ENCODE peak calls at places on chromosome 10, in seven cellular contexts. One of them, this sample, is unnamed.

GRCh38 chr10:127400216-127400615 is 148.9 kb upstream of the NPS start:
- DNase-seq in psoas muscle: no peak
- DNase-seq in non-pigmented ciliary epithelial cell: no peak
- DNase-seq in SW480: no peak
- DNase-seq in CD8-positive, alpha-beta memory T cell: no peak
- DNase-seq in COR-L47: no peak
- DNase-seq in Ammon's horn: no peak
- DNase-seq in this sample: no peak

GRCh38 chr10:80486151-80486692 is 32.1 kb downstream of the TSPAN14 start:
- DNase-seq in non-pigmented ciliary epithelial cell: no peak
- DNase-seq in Ammon's horn: no peak
- DNase-seq in SW480: no peak
- DNase-seq in CD8-positive, alpha-beta memory T cell: no peak
- DNase-seq in psoas muscle: no peak
- DNase-seq in COR-L47: no peak
- DNase-seq in this sample: no peak

GRCh38 chr10:63611078-63611477 is 89.9 kb downstream of the REEP3 start:
- DNase-seq in CD8-positive, alpha-beta memory T cell: no peak
- DNase-seq in SW480: no peak
- DNase-seq in psoas muscle: no peak
- DNase-seq in Ammon's horn: no peak
- DNase-seq in non-pigmented ciliary epithelial cell: no peak
- DNase-seq in COR-L47: no peak
- DNase-seq in this sample: no peak

GRCh38 chr10:61284222-61284890 is 168.8 kb downstream of the TMEM26 start:
- DNase-seq in non-pigmented ciliary epithelial cell: peak; percentile 34
- DNase-seq in Ammon's horn: peak; percentile 69
- DNase-seq in psoas muscle: no peak
- DNase-seq in COR-L47: peak; percentile 56
- DNase-seq in SW480: peak; percentile 50
- DNase-seq in CD8-positive, alpha-beta memory T cell: no peak
- DNase-seq in this sample: no peak

GRCh38 chr10:129637841-129638240 is 170.8 kb downstream of the MGMT start:
- DNase-seq in Ammon's horn: no peak
- DNase-seq in SW480: no peak
- DNase-seq in COR-L47: no peak
- DNase-seq in CD8-positive, alpha-beta memory T cell: no peak
- DNase-seq in psoas muscle: no peak
- DNase-seq in non-pigmented ciliary epithelial cell: no peak
- DNase-seq in this sample: no peak

GRCh38 chr10:1168763-1169162 is 112.6 kb downstream of the WDR37 start:
- DNase-seq in SW480: no peak
- DNase-seq in CD8-positive, alpha-beta memory T cell: no peak
- DNase-seq in psoas muscle: no peak
- DNase-seq in Ammon's horn: no peak
- DNase-seq in non-pigmented ciliary epithelial cell: no peak
- DNase-seq in COR-L47: no peak
- DNase-seq in this sample: no peak

GRCh38 chr10:103659674-103660363 is 166.3 kb downstream of the NEURL1 start:
- DNase-seq in psoas muscle: no peak
- DNase-seq in SW480: peak; percentile 36
- DNase-seq in non-pigmented ciliary epithelial cell: peak; percentile 62
- DNase-seq in Ammon's horn: peak; percentile 81
- DNase-seq in COR-L47: peak; percentile 28
- DNase-seq in CD8-positive, alpha-beta memory T cell: peak; percentile 69
- DNase-seq in this sample: no peak

GRCh38 chr10:86668297-86669165 is at the start of gene LDB3:
- DNase-seq in SW480: no peak
- DNase-seq in CD8-positive, alpha-beta memory T cell: no peak
- DNase-seq in COR-L47: no peak
- DNase-seq in psoas muscle: peak; percentile 93
- DNase-seq in Ammon's horn: no peak
- DNase-seq in non-pigmented ciliary epithelial cell: no peak
- DNase-seq in this sample: no peak

GRCh38 chr10:59830601-59831259 is 75.6 kb downstream of the CCDC6 start:
- DNase-seq in psoas muscle: no peak
- DNase-seq in CD8-positive, alpha-beta memory T cell: no peak
- DNase-seq in SW480: peak; percentile 32
- DNase-seq in COR-L47: peak; percentile 62
- DNase-seq in Ammon's horn: peak; percentile 64
- DNase-seq in non-pigmented ciliary epithelial cell: peak; percentile 28
- DNase-seq in this sample: no peak

GRCh38 chr10:21334891-21335696 is 190.4 kb downstream of the SKIDA1 start:
- DNase-seq in COR-L47: no peak
- DNase-seq in non-pigmented ciliary epithelial cell: peak; percentile 67
- DNase-seq in SW480: peak; percentile 50
- DNase-seq in CD8-positive, alpha-beta memory T cell: no peak
- DNase-seq in psoas muscle: peak; percentile 77
- DNase-seq in Ammon's horn: no peak
- DNase-seq in this sample: no peak

GRCh38 chr10:5165738-5166137 is 19.2 kb downstream of the AKR1C8 start:
- DNase-seq in Ammon's horn: no peak
- DNase-seq in non-pigmented ciliary epithelial cell: no peak
- DNase-seq in COR-L47: no peak
- DNase-seq in psoas muscle: no peak
- DNase-seq in CD8-positive, alpha-beta memory T cell: no peak
- DNase-seq in SW480: no peak
- DNase-seq in this sample: no peak

GRCh38 chr10:123878666-123879311 is 12.8 kb downstream of the CPXM2 start:
- DNase-seq in COR-L47: no peak
- DNase-seq in CD8-positive, alpha-beta memory T cell: no peak
- DNase-seq in SW480: no peak
- DNase-seq in psoas muscle: peak; percentile 0
- DNase-seq in non-pigmented ciliary epithelial cell: no peak
- DNase-seq in Ammon's horn: no peak
- DNase-seq in this sample: no peak

GRCh38 chr10:62199584-62199983 is 69.1 kb downstream of the RTKN2 start:
- DNase-seq in non-pigmented ciliary epithelial cell: no peak
- DNase-seq in COR-L47: no peak
- DNase-seq in CD8-positive, alpha-beta memory T cell: no peak
- DNase-seq in Ammon's horn: no peak
- DNase-seq in SW480: no peak
- DNase-seq in psoas muscle: no peak
- DNase-seq in this sample: no peak

GRCh38 chr10:69786791-69787190 is 14.9 kb upstream of the COL13A1 start:
- DNase-seq in psoas muscle: no peak
- DNase-seq in SW480: no peak
- DNase-seq in CD8-positive, alpha-beta memory T cell: no peak
- DNase-seq in non-pigmented ciliary epithelial cell: no peak
- DNase-seq in Ammon's horn: no peak
- DNase-seq in COR-L47: no peak
- DNase-seq in this sample: no peak

GRCh38 chr10:1115262-1115955 is 59.2 kb downstream of the WDR37 start:
- DNase-seq in SW480: no peak
- DNase-seq in COR-L47: no peak
- DNase-seq in non-pigmented ciliary epithelial cell: no peak
- DNase-seq in psoas muscle: no peak
- DNase-seq in Ammon's horn: no peak
- DNase-seq in CD8-positive, alpha-beta memory T cell: no peak
- DNase-seq in this sample: no peak

GRCh38 chr10:123039632-123039930 is 30.8 kb downstream of the ACADSB start:
- DNase-seq in SW480: no peak
- DNase-seq in non-pigmented ciliary epithelial cell: no peak
- DNase-seq in psoas muscle: no peak
- DNase-seq in COR-L47: no peak
- DNase-seq in Ammon's horn: no peak
- DNase-seq in CD8-positive, alpha-beta memory T cell: no peak
- DNase-seq in this sample: no peak

GRCh38 chr10:59337254-59337653 is 25.1 kb downstream of the FAM13C start:
- DNase-seq in COR-L47: peak; percentile 28
- DNase-seq in SW480: no peak
- DNase-seq in psoas muscle: no peak
- DNase-seq in CD8-positive, alpha-beta memory T cell: no peak
- DNase-seq in non-pigmented ciliary epithelial cell: peak; percentile 17
- DNase-seq in Ammon's horn: peak; percentile 88
- DNase-seq in this sample: peak; percentile 45

GRCh38 chr10:110425684-110426293 is 71.9 kb upstream of the DUSP5 start:
- DNase-seq in SW480: peak; percentile 39
- DNase-seq in psoas muscle: peak; percentile 10
- DNase-seq in Ammon's horn: no peak
- DNase-seq in CD8-positive, alpha-beta memory T cell: no peak
- DNase-seq in COR-L47: no peak
- DNase-seq in non-pigmented ciliary epithelial cell: peak; percentile 92
- DNase-seq in this sample: no peak

GRCh38 chr10:33594475-33594874 is 260.0 kb upstream of the NRP1 start:
- DNase-seq in psoas muscle: no peak
- DNase-seq in CD8-positive, alpha-beta memory T cell: no peak
- DNase-seq in Ammon's horn: no peak
- DNase-seq in SW480: no peak
- DNase-seq in non-pigmented ciliary epithelial cell: no peak
- DNase-seq in COR-L47: no peak
- DNase-seq in this sample: no peak

GRCh38 chr10:102627446-102628293 is 16.6 kb upstream of the TRIM8 start:
- DNase-seq in Ammon's horn: peak; percentile 73
- DNase-seq in CD8-positive, alpha-beta memory T cell: no peak
- DNase-seq in non-pigmented ciliary epithelial cell: no peak
- DNase-seq in COR-L47: no peak
- DNase-seq in psoas muscle: peak; percentile 64
- DNase-seq in SW480: peak; percentile 7
- DNase-seq in this sample: no peak

GRCh38 chr10:86979296-86979818 is 11.1 kb downstream of the ADIRF start:
- DNase-seq in Ammon's horn: no peak
- DNase-seq in non-pigmented ciliary epithelial cell: no peak
- DNase-seq in psoas muscle: no peak
- DNase-seq in SW480: no peak
- DNase-seq in CD8-positive, alpha-beta memory T cell: no peak
- DNase-seq in COR-L47: no peak
- DNase-seq in this sample: no peak

GRCh38 chr10:117543999-117544728 is 1.6 kb downstream of the EMX2 start:
- DNase-seq in CD8-positive, alpha-beta memory T cell: no peak
- DNase-seq in COR-L47: no peak
- DNase-seq in SW480: no peak
- DNase-seq in non-pigmented ciliary epithelial cell: no peak
- DNase-seq in Ammon's horn: no peak
- DNase-seq in psoas muscle: no peak
- DNase-seq in this sample: no peak

GRCh38 chr10:15325243-15326002 is 45.7 kb downstream of the FAM171A1 start:
- DNase-seq in psoas muscle: no peak
- DNase-seq in non-pigmented ciliary epithelial cell: peak; percentile 48
- DNase-seq in CD8-positive, alpha-beta memory T cell: no peak
- DNase-seq in COR-L47: no peak
- DNase-seq in SW480: peak; percentile 72
- DNase-seq in Ammon's horn: no peak
- DNase-seq in this sample: no peak

GRCh38 chr10:28728396-28728795 is 51.1 kb downstream of the BAMBI start:
- DNase-seq in SW480: no peak
- DNase-seq in COR-L47: no peak
- DNase-seq in Ammon's horn: no peak
- DNase-seq in CD8-positive, alpha-beta memory T cell: no peak
- DNase-seq in psoas muscle: no peak
- DNase-seq in non-pigmented ciliary epithelial cell: no peak
- DNase-seq in this sample: no peak

GRCh38 chr10:26946103-26946907 is 85.5 kb upstream of the ABI1 start:
- DNase-seq in psoas muscle: no peak
- DNase-seq in COR-L47: no peak
- DNase-seq in Ammon's horn: peak; percentile 44
- DNase-seq in non-pigmented ciliary epithelial cell: no peak
- DNase-seq in SW480: no peak
- DNase-seq in CD8-positive, alpha-beta memory T cell: no peak
- DNase-seq in this sample: no peak

GRCh38 chr10:12631216-12631615 is 281.9 kb downstream of the CAMK1D start:
- DNase-seq in psoas muscle: no peak
- DNase-seq in SW480: no peak
- DNase-seq in non-pigmented ciliary epithelial cell: no peak
- DNase-seq in COR-L47: no peak
- DNase-seq in Ammon's horn: no peak
- DNase-seq in CD8-positive, alpha-beta memory T cell: no peak
- DNase-seq in this sample: peak; percentile 51

GRCh38 chr10:48505394-48506112 is 99.3 kb downstream of the ARHGAP22 start:
- DNase-seq in CD8-positive, alpha-beta memory T cell: no peak
- DNase-seq in Ammon's horn: no peak
- DNase-seq in SW480: no peak
- DNase-seq in non-pigmented ciliary epithelial cell: no peak
- DNase-seq in psoas muscle: no peak
- DNase-seq in COR-L47: no peak
- DNase-seq in this sample: no peak

GRCh38 chr10:97563337-97563736 is 9.2 kb upstream of the ANKRD2 start:
- DNase-seq in COR-L47: no peak
- DNase-seq in Ammon's horn: no peak
- DNase-seq in CD8-positive, alpha-beta memory T cell: no peak
- DNase-seq in non-pigmented ciliary epithelial cell: no peak
- DNase-seq in psoas muscle: no peak
- DNase-seq in SW480: no peak
- DNase-seq in this sample: no peak

GRCh38 chr10:11177926-11178453 is 160.3 kb downstream of the CELF2 start:
- DNase-seq in non-pigmented ciliary epithelial cell: no peak
- DNase-seq in Ammon's horn: no peak
- DNase-seq in COR-L47: no peak
- DNase-seq in psoas muscle: no peak
- DNase-seq in CD8-positive, alpha-beta memory T cell: no peak
- DNase-seq in SW480: no peak
- DNase-seq in this sample: no peak

GRCh38 chr10:29426420-29426819 is 137.6 kb downstream of the LYZL1 start:
- DNase-seq in Ammon's horn: no peak
- DNase-seq in non-pigmented ciliary epithelial cell: no peak
- DNase-seq in SW480: no peak
- DNase-seq in COR-L47: no peak
- DNase-seq in psoas muscle: no peak
- DNase-seq in CD8-positive, alpha-beta memory T cell: no peak
- DNase-seq in this sample: no peak

GRCh38 chr10:19628767-19629443 is 187.3 kb upstream of the PLXDC2 start:
- DNase-seq in SW480: no peak
- DNase-seq in non-pigmented ciliary epithelial cell: no peak
- DNase-seq in Ammon's horn: peak; percentile 13
- DNase-seq in psoas muscle: no peak
- DNase-seq in COR-L47: no peak
- DNase-seq in CD8-positive, alpha-beta memory T cell: no peak
- DNase-seq in this sample: no peak

This sample was measured in SHP77 treated with DMSO at 0.1 percent for 48 hours.